ENCODE peak calls at places on chromosomes 3 and 15, in ten cellular contexts. B, V, U, T, I, Y, Q, D, L and O are unnamed samples.

GRCh38 chr3:61848885-61849284 is 287.5 kb downstream of the PTPRG start:
- DNase-seq in L (peak), D (peak), Q (no peak), U (no peak), I (no peak), T (no peak), V (no peak), B (peak), Y (peak), O (peak)

GRCh38 chr3:129971368-129972052 is 3.0 kb upstream of the TRH start:
- DNase-seq in T (no peak), D (no peak), I (no peak), V (no peak), Q (no peak), Y (no peak), U (peak), B (no peak), L (no peak), O (no peak)

GRCh38 chr15:95845862-95846515 is 484.5 kb upstream of the NR2F2 start:
- DNase-seq in U (peak), Y (peak), D (no peak), L (no peak), I (no peak), T (no peak), Q (no peak), B (peak), V (no peak), O (peak)

GRCh38 chr3:21216598-21216997 is 534.4 kb downstream of the ZNF385D start:
- DNase-seq in D (no peak), Y (no peak), T (peak), U (peak), B (peak), I (no peak), V (no peak), Q (no peak), L (peak), O (peak)

GRCh38 chr3:137737208-137737607 is 26.9 kb upstream of the SOX14 start:
- DNase-seq in B (no peak), D (no peak), V (no peak), Y (no peak), U (no peak), I (no peak), L (no peak), Q (no peak), T (no peak), O (no peak)

GRCh38 chr3:124201786-124202185 is 209.9 kb upstream of the ROPN1 start:
- DNase-seq in L (no peak), T (no peak), Y (no peak), B (no peak), Q (no peak), U (no peak), V (no peak), D (no peak), I (peak), O (no peak)

GRCh38 chr15:65922621-65923020 is 53.3 kb downstream of the RAB11A start:
- DNase-seq in D (no peak), B (no peak), Y (no peak), T (no peak), U (peak), V (no peak), Q (no peak), L (no peak), I (no peak), O (no peak)

GRCh38 chr3:160587105-160587504 is 21.7 kb upstream of the KPNA4 start:
- DNase-seq in Y (no peak), V (no peak), Q (no peak), B (no peak), U (no peak), L (no peak), I (no peak), D (no peak), T (no peak), O (no peak)

GRCh38 chr3:50302095-50303037 is 1.0 kb downstream of the HYAL1 start:
- DNase-seq in U (peak), Y (peak), L (no peak), V (no peak), I (no peak), T (no peak), D (no peak), Q (no peak), B (no peak), O (no peak)

GRCh38 chr15:45449878-45450277 is 71.5 kb upstream of the GATM start:
- DNase-seq in T (peak), B (no peak), I (no peak), D (no peak), Q (no peak), U (no peak), Y (no peak), L (no peak), V (no peak), O (no peak)

GRCh38 chr3:194604837-194605236 is 28.4 kb downstream of the TMEM44 start:
- DNase-seq in L (no peak), V (no peak), Q (no peak), D (no peak), Y (no peak), B (no peak), U (no peak), T (no peak), I (no peak), O (no peak)

GRCh38 chr3:139355937-139356336 is 12.1 kb downstream of the MRPS22 start:
- DNase-seq in I (no peak), D (no peak), L (no peak), Y (no peak), U (no peak), T (no peak), V (no peak), Q (no peak), B (no peak), O (peak)

GRCh38 chr3:116393199-116393598 is 52.1 kb downstream of the LSAMP start:
- DNase-seq in D (no peak), L (no peak), U (no peak), V (no peak), Q (no peak), I (no peak), Y (no peak), T (no peak), B (no peak), O (no peak)

GRCh38 chr15:58856090-58856489 is 77.4 kb downstream of the SLTM start:
- DNase-seq in U (no peak), I (no peak), V (no peak), T (no peak), L (peak), Q (no peak), B (peak), Y (no peak), D (peak), O (peak)

GRCh38 chr3:119794971-119795612 is 13.2 kb downstream of the NR1I2 start:
- DNase-seq in D (no peak), Y (peak), T (peak), V (no peak), Q (no peak), B (no peak), L (peak), I (peak), U (peak), O (peak)

GRCh38 chr3:188834349-188834748 is 337.4 kb upstream of the TPRG1 start:
- DNase-seq in Q (no peak), V (no peak), T (no peak), Y (no peak), I (no peak), U (no peak), L (no peak), D (no peak), B (no peak), O (no peak)

GRCh38 chr15:43093026-43093425 is 12.8 kb downstream of the UBR1 start:
- DNase-seq in L (peak), Q (no peak), T (no peak), Y (no peak), V (no peak), B (peak), I (no peak), U (no peak), D (peak), O (peak)

GRCh38 chr3:10941972-10942371 is 50.6 kb upstream of the SLC6A1 start:
- DNase-seq in Q (no peak), D (no peak), V (no peak), L (no peak), Y (peak), B (no peak), I (no peak), U (peak), T (peak), O (peak)

GRCh38 chr3:143121240-143122088 is 1.9 kb downstream of the CHST2 start:
- DNase-seq in V (peak), D (peak), L (peak), Q (no peak), B (peak), T (peak), U (no peak), I (peak), Y (peak), O (peak)

GRCh38 chr3:36663666-36664291 is 100.6 kb downstream of the DCLK3 start:
- DNase-seq in Q (no peak), U (no peak), V (no peak), I (no peak), T (peak), D (no peak), B (peak), Y (no peak), L (peak), O (peak)

GRCh38 chr3:46845860-46846623 is 17.2 kb downstream of the MYL3 start:
- DNase-seq in I (peak), B (peak), D (peak), L (peak), Y (peak), Q (no peak), V (peak), U (peak), T (peak), O (peak)

GRCh38 chr3:59442056-59442455 is 392.2 kb upstream of the CFAP20DC start:
- DNase-seq in V (no peak), B (no peak), T (no peak), D (no peak), I (no peak), U (peak), Q (no peak), Y (no peak), L (no peak), O (peak)

GRCh38 chr3:111315911-111316310 is 226.1 kb upstream of the CD96 start:
- DNase-seq in U (no peak), D (no peak), Q (no peak), I (no peak), V (no peak), B (peak), L (peak), Y (no peak), T (peak), O (peak)

GRCh38 chr3:190258634-190259033 is 63.6 kb downstream of the CLDN1 start:
- DNase-seq in T (no peak), I (peak), D (no peak), L (no peak), U (peak), B (peak), Y (peak), Q (no peak), V (no peak), O (no peak)

GRCh38 chr3:44996556-44996969 is 20.5 kb downstream of the EXOSC7 start:
- DNase-seq in Q (no peak), D (no peak), T (no peak), V (no peak), L (no peak), Y (peak), B (no peak), U (no peak), I (no peak), O (no peak)

GRCh38 chr15:75843618-75844610 is 667 bp downstream of the UBE2Q2 start:
- DNase-seq in U (peak), Y (peak), I (peak), L (peak), D (peak), B (peak), Q (peak), V (no peak), T (peak), O (peak)

GRCh38 chr3:150062492-150062891 is 91.8 kb upstream of the PFN2 start:
- DNase-seq in B (peak), I (no peak), Y (no peak), V (no peak), T (peak), U (peak), Q (no peak), L (peak), D (no peak), O (peak)

GRCh38 chr15:36161781-36162212 is 417.6 kb upstream of the CDIN1 start:
- DNase-seq in V (no peak), Y (peak), Q (no peak), U (peak), B (peak), L (peak), T (peak), I (no peak), D (peak), O (peak)
- TF ChIP-seq CTCF in V (no peak), Y (no peak), Q (no peak), U (peak), B (no peak), L (peak), T (no peak), I (no peak), D (peak), O (no peak)

GRCh38 chr3:108389361-108389760 is 93.0 kb downstream of the HHLA2 start:
- DNase-seq in B (no peak), D (no peak), T (no peak), L (no peak), V (no peak), I (no peak), Y (no peak), U (no peak), Q (no peak), O (no peak)
- H3K4me3 ChIP-seq in B (no peak), D (no peak), T (no peak), L (no peak), V (no peak), I (no peak), Y (no peak), U (no peak), Q (no peak), O (no peak)

DNA sequence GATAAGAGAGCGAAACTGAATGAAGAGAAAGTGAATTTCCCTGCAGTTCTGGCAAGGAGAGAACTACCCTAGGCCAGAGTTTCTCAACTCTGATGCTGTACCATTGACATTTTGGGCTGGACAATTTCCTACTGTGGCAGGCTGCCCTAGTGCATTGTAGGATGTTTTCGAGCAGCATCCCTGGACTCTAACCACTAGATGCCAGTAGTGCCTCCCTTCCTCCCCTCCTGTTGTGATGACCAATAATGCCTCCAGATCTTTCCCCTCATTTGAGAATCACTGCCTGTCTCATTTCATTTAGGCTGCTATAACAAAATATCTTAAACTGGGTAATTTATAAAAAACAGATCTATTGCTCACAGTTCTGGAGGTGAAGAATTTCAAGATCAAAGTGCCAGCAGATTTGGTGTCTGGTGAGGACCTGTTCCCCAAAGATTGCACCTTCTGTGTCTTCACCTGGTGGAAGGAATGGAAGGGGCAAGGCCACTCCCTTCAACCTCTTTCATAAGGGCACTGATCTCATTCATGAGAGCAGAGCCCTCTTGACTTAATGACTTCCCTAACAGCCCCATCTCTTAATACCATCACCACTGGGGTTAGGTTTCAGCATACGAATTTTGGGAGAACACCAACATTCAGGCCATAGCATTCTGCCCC is 188.9 kb upstream of the MEIS2 start:
- DNase-seq in T (peak), Q (no peak), U (peak), B (no peak), Y (no peak), L (peak), I (peak), V (no peak), D (no peak), O (peak)
- TF ChIP-seq CTCF in T (no peak), Q (no peak), U (peak), B (peak), Y (no peak), L (peak), I (peak), V (no peak), D (peak), O (peak)

GRCh38 chr3:184379375-184380209 is at the start of gene CHRD:
- DNase-seq in D (no peak), I (peak), B (no peak), Y (no peak), L (no peak), Q (no peak), U (peak), V (no peak), T (no peak), O (no peak)
- H3K4me3 ChIP-seq in D (peak), I (peak), B (peak), Y (no peak), L (peak), Q (no peak), U (peak), V (peak), T (no peak), O (peak)

GRCh38 chr3:108150200-108150599 is 59.4 kb upstream of the CD47 start:
- DNase-seq in Q (no peak), B (no peak), T (no peak), D (no peak), U (no peak), Y (no peak), I (no peak), V (no peak), L (no peak), O (no peak)
- TF ChIP-seq CTCF in Q (no peak), B (no peak), T (no peak), D (no peak), U (no peak), Y (no peak), I (no peak), V (no peak), L (no peak), O (no peak)

GRCh38 chr3:73665317-73665716 is 40.6 kb upstream of the PDZRN3 start:
- DNase-seq in Q (no peak), V (no peak), I (no peak), T (no peak), D (no peak), Y (no peak), U (no peak), L (no peak), B (no peak), O (no peak)

GRCh38 chr3:73669268-73669667 is 44.5 kb upstream of the PDZRN3 start:
- DNase-seq in T (no peak), Y (no peak), U (no peak), I (no peak), L (peak), Q (no peak), V (no peak), B (peak), D (no peak), O (peak)

GRCh38 chr3:73664389-73664788 is 39.6 kb upstream of the PDZRN3 start:
- DNase-seq in Q (no peak), T (no peak), Y (no peak), U (no peak), B (no peak), I (peak), L (peak), D (no peak), V (no peak), O (no peak)

GRCh38 chr3:73667889-73668288 is 43.1 kb upstream of the PDZRN3 start:
- DNase-seq in D (no peak), U (no peak), T (no peak), I (no peak), L (no peak), V (no peak), Q (no peak), Y (peak), B (no peak), O (no peak)

DNA sequence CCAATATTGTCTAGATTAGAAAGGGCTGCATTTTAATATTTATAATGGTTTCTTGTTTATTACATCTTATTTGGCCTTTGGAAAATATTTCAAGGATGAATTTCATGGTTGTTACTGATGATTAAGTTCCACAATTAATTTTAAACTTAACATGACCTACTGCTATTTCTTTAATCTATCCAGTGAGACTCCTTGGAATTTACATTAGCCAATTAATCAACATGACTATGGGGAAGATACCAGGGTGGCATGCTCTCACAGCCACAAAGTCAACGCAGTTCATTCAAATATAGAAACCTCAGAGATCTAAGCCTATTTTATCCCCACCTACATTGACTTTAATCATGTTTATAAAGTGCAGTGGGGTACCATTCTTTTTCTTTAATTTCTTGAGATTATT is 43.6 kb upstream of the PDZRN3 start:
- DNase-seq in T (no peak), B (no peak), V (no peak), L (no peak), U (no peak), I (no peak), D (no peak), Q (no peak), Y (no peak), O (no peak)
- H3K4me3 ChIP-seq in T (no peak), B (no peak), V (no peak), L (no peak), U (no peak), I (no peak), D (no peak), Q (no peak), Y (no peak), O (no peak)